ENCODE peak calls at places on chromosome 17, in four cellular contexts. Y is GM23248, J is activated T-helper 1 cell treated with Interleukin-2 at 50 U/mL for 16 hours, L is aorta. Z is an unnamed sample.

GRCh38 chr17:15943971-15944719 is 785 bp upstream of the ADORA2B start:
- DNase-seq in L (peak), J (no peak), Y (no peak), Z (no peak)

GRCh38 chr17:75566456-75567233 is 21.0 kb upstream of the MYO15B start:
- DNase-seq in Y (no peak), J (no peak), L (no peak), Z (no peak)

GRCh38 chr17:46795379-46795952 is 23.0 kb downstream of the WNT3 start:
- DNase-seq in Y (peak), J (no peak), L (no peak), Z (no peak)

GRCh38 chr17:29791336-29791735 is 138.7 kb downstream of the SSH2 start:
- DNase-seq in L (no peak), J (no peak), Y (no peak), Z (no peak)

GRCh38 chr17:54172654-54173316 is 350.1 kb downstream of the KIF2B start:
- DNase-seq in Y (peak), J (no peak), L (no peak), Z (no peak)

GRCh38 chr17:75753193-75753513 is 11.8 kb downstream of the GALK1 start:
- DNase-seq in L (peak), Y (no peak), J (no peak), Z (no peak)

GRCh38 chr17:29661220-29661619 is 38.5 kb upstream of the CORO6 start:
- DNase-seq in J (no peak), L (no peak), Y (no peak), Z (no peak)

GRCh38 chr17:61574542-61575351 is 16.3 kb downstream of the NACA2 start:
- DNase-seq in J (no peak), Y (peak), L (no peak), Z (no peak)

GRCh38 chr17:38324141-38324540 is 19.6 kb downstream of the GPR179 start:
- DNase-seq in L (no peak), J (no peak), Y (no peak), Z (no peak)

Z was measured in GM10248.